ENCODE peak calls at places on chromosomes 1 and 21, in four cellular contexts. One of them, this sample, is unnamed.

GRCh38 chr1:53644496-53644895 is 94.5 kb downstream of the GLIS1 start:
- DNase-seq in mesendoderm: no peak
- DNase-seq in H9: peak
- DNase-seq in mesenchymal stem cell: no peak
- DNase-seq in this sample: no peak

GRCh38 chr1:61190476-61191067 is 108.2 kb downstream of the NFIA start:
- DNase-seq in mesendoderm: no peak
- DNase-seq in H9: no peak
- DNase-seq in mesenchymal stem cell: no peak
- DNase-seq in this sample: no peak

GRCh38 chr1:81841795-81842194 is 41.1 kb downstream of the ADGRL2 start:
- DNase-seq in mesendoderm: no peak
- DNase-seq in H9: no peak
- DNase-seq in mesenchymal stem cell: no peak
- DNase-seq in this sample: no peak

GRCh38 chr1:208040714-208041393 is 129.9 kb upstream of the CD34 start:
- DNase-seq in mesendoderm: peak
- DNase-seq in H9: no peak
- DNase-seq in mesenchymal stem cell: no peak
- DNase-seq in this sample: no peak

GRCh38 chr1:161046574-161047167 is 894 bp upstream of the USF1 start:
- DNase-seq in mesendoderm: no peak
- DNase-seq in H9: no peak
- DNase-seq in mesenchymal stem cell: no peak
- DNase-seq in this sample: no peak

GRCh38 chr1:198653815-198654413 is 15.1 kb downstream of the PTPRC start:
- DNase-seq in mesendoderm: no peak
- DNase-seq in H9: no peak
- DNase-seq in mesenchymal stem cell: no peak
- DNase-seq in this sample: no peak

GRCh38 chr1:94322696-94323095 is 85.3 kb upstream of the ARHGAP29 start:
- DNase-seq in mesendoderm: peak
- DNase-seq in H9: no peak
- DNase-seq in mesenchymal stem cell: no peak
- DNase-seq in this sample: no peak

GRCh38 chr1:214377886-214378285 is 96.9 kb downstream of the SMYD2 start:
- DNase-seq in mesendoderm: peak
- DNase-seq in H9: no peak
- DNase-seq in mesenchymal stem cell: peak
- DNase-seq in this sample: peak

GRCh38 chr1:48107516-48107915 is 110.3 kb upstream of the TRABD2B start:
- DNase-seq in mesendoderm: peak
- DNase-seq in H9: no peak
- DNase-seq in mesenchymal stem cell: no peak
- DNase-seq in this sample: no peak

GRCh38 chr1:2345297-2346075 is 45.9 kb downstream of the MORN1 start:
- DNase-seq in mesendoderm: no peak
- DNase-seq in H9: no peak
- DNase-seq in mesenchymal stem cell: no peak
- DNase-seq in this sample: no peak

GRCh38 chr21:43644609-43645008 is 14.7 kb downstream of the HSF2BP start:
- DNase-seq in mesendoderm: no peak
- DNase-seq in H9: no peak
- DNase-seq in mesenchymal stem cell: peak
- DNase-seq in this sample: peak

GRCh38 chr1:233304489-233305102 is 9.1 kb upstream of the PCNX2 start:
- DNase-seq in mesendoderm: no peak
- DNase-seq in H9: no peak
- DNase-seq in mesenchymal stem cell: peak
- DNase-seq in this sample: peak

GRCh38 chr1:26833432-26834405 is 7.2 kb downstream of the ZDHHC18 start:
- DNase-seq in mesendoderm: no peak
- DNase-seq in H9: no peak
- DNase-seq in mesenchymal stem cell: no peak
- DNase-seq in this sample: no peak

GRCh38 chr1:110424699-110425098 is 17.2 kb upstream of the LAMTOR5 start:
- DNase-seq in mesendoderm: no peak
- DNase-seq in H9: no peak
- DNase-seq in mesenchymal stem cell: no peak
- DNase-seq in this sample: no peak

GRCh38 chr1:208089971-208090755 is 154.0 kb downstream of the PLXNA2 start:
- DNase-seq in mesendoderm: no peak
- DNase-seq in H9: no peak
- DNase-seq in mesenchymal stem cell: no peak
- DNase-seq in this sample: peak

GRCh38 chr1:157092831-157093230 is 6.8 kb downstream of the ETV3L start:
- DNase-seq in mesendoderm: no peak
- DNase-seq in H9: peak
- DNase-seq in mesenchymal stem cell: no peak
- DNase-seq in this sample: no peak

GRCh38 chr1:235910357-235911299 is 43.9 kb upstream of the LYST start:
- DNase-seq in mesendoderm: peak
- DNase-seq in H9: peak
- DNase-seq in mesenchymal stem cell: peak
- DNase-seq in this sample: peak

GRCh38 chr1:191969287-191969686 is 189.0 kb upstream of the RGS18 start:
- DNase-seq in mesendoderm: no peak
- DNase-seq in H9: no peak
- DNase-seq in mesenchymal stem cell: no peak
- DNase-seq in this sample: no peak

GRCh38 chr1:183780159-183780558 is 24.8 kb upstream of the RGL1 start:
- DNase-seq in mesendoderm: no peak
- DNase-seq in H9: no peak
- DNase-seq in mesenchymal stem cell: no peak
- DNase-seq in this sample: no peak

GRCh38 chr1:6686294-6686693 is 15.3 kb downstream of the DNAJC11 start:
- DNase-seq in mesendoderm: peak
- DNase-seq in H9: no peak
- DNase-seq in mesenchymal stem cell: peak
- DNase-seq in this sample: peak

GRCh38 chr1:6688001-6688400 is 13.6 kb downstream of the DNAJC11 start:
- DNase-seq in mesendoderm: no peak
- DNase-seq in H9: no peak
- DNase-seq in mesenchymal stem cell: no peak
- DNase-seq in this sample: peak

GRCh38 chr1:6685381-6685780 is 16.2 kb downstream of the DNAJC11 start:
- DNase-seq in mesendoderm: no peak
- DNase-seq in H9: no peak
- DNase-seq in mesenchymal stem cell: no peak
- DNase-seq in this sample: no peak

GRCh38 chr1:6688757-6689156 is 12.9 kb downstream of the DNAJC11 start:
- DNase-seq in mesendoderm: no peak
- DNase-seq in H9: no peak
- DNase-seq in mesenchymal stem cell: peak
- DNase-seq in this sample: peak

DNA sequence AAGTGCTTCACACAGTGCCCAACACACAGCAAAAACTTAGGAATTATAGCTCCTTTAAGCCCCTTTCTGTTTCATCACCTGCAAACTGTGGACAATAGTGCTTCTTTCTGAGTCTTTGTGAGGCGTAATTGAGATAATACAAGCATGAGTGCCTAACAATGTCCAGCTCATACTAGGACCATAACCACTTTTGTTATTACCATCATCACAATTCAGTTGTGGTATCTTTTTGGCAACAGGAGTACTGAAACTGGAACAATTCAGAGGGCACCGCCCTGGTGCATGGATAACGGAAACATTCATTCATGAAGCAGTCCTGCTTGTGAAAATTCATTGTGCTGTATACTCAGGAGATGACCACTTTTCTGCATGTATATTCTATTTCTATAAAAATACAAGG is 18.2 kb downstream of the DNAJC11 start:
- DNase-seq in mesendoderm: no peak
- DNase-seq in H9: no peak
- DNase-seq in mesenchymal stem cell: no peak
- DNase-seq in this sample: no peak
- H3K23ac ChIP-seq in mesendoderm: no peak
- H3K23ac ChIP-seq in H9: no peak
- H3K23ac ChIP-seq in mesenchymal stem cell: no peak
- H3K23ac ChIP-seq in this sample: peak

DNA sequence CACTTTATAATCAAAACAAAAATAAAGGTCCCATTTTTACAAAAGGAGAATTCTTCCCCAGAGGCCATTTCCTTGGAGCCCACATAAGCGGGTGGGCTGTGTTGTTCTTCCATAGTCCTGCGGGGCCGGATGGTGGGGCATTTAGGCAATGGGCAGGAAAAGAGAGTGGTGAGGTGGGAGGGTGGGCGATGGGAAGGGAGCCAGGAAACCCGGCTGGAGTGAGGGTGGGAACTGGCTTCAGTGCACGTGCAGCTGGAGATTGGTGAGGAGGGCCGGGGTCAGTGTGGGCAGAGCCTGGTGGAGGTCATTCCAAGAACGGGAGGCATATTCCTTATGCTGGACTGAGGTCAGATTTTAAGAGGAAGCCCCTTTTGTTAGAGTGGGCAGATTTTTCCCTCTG is 13.6 kb downstream of the NENF start:
- DNase-seq in mesendoderm: no peak
- DNase-seq in H9: no peak
- DNase-seq in mesenchymal stem cell: no peak
- DNase-seq in this sample: no peak
- H3K23ac ChIP-seq in mesendoderm: no peak
- H3K23ac ChIP-seq in H9: no peak
- H3K23ac ChIP-seq in mesenchymal stem cell: no peak
- H3K23ac ChIP-seq in this sample: no peak

GRCh38 chr1:30265127-30266070 is 458.0 kb downstream of the MATN1 start:
- DNase-seq in mesendoderm: no peak
- DNase-seq in H9: no peak
- DNase-seq in mesenchymal stem cell: no peak
- DNase-seq in this sample: no peak
- H3K23ac ChIP-seq in mesendoderm: no peak
- H3K23ac ChIP-seq in H9: no peak
- H3K23ac ChIP-seq in mesenchymal stem cell: no peak
- H3K23ac ChIP-seq in this sample: no peak

GRCh38 chr1:211247921-211248320 is 11.2 kb upstream of the RCOR3 start:
- DNase-seq in mesendoderm: peak
- DNase-seq in H9: no peak
- DNase-seq in mesenchymal stem cell: peak
- DNase-seq in this sample: no peak
- H3K23ac ChIP-seq in mesendoderm: no peak
- H3K23ac ChIP-seq in H9: no peak
- H3K23ac ChIP-seq in mesenchymal stem cell: no peak
- H3K23ac ChIP-seq in this sample: no peak

GRCh38 chr1:29157269-29157601 is 24.5 kb downstream of the SRSF4 start:
- DNase-seq in mesendoderm: no peak
- DNase-seq in H9: no peak
- DNase-seq in mesenchymal stem cell: no peak
- DNase-seq in this sample: no peak

GRCh38 chr1:29159773-29160172 is 21.9 kb downstream of the SRSF4 start:
- DNase-seq in mesendoderm: no peak
- DNase-seq in H9: no peak
- DNase-seq in mesenchymal stem cell: no peak
- DNase-seq in this sample: no peak

GRCh38 chr1:29161977-29162376 is 19.7 kb downstream of the SRSF4 start:
- DNase-seq in mesendoderm: no peak
- DNase-seq in H9: no peak
- DNase-seq in mesenchymal stem cell: no peak
- DNase-seq in this sample: no peak

GRCh38 chr1:29152046-29152805 is 28.5 kb upstream of the TMEM200B start:
- DNase-seq in mesendoderm: no peak
- DNase-seq in H9: no peak
- DNase-seq in mesenchymal stem cell: no peak
- DNase-seq in this sample: no peak

GRCh38 chr1:29156543-29157268 is 25.0 kb downstream of the SRSF4 start:
- DNase-seq in mesendoderm: peak
- DNase-seq in H9: no peak
- DNase-seq in mesenchymal stem cell: peak
- DNase-seq in this sample: peak
- H3K23ac ChIP-seq in mesendoderm: no peak
- H3K23ac ChIP-seq in H9: no peak
- H3K23ac ChIP-seq in mesenchymal stem cell: no peak
- H3K23ac ChIP-seq in this sample: peak